ENCODE peak calls at places on chromosome 17, in eight cellular contexts. One of them, this sample, is unnamed.

GRCh38 chr17:38510424-38511125 is 82.3 kb downstream of the ARHGAP23 start:
- DNase-seq in gastrocnemius medialis: no peak
- DNase-seq in fibroblast of lung: peak
- DNase-seq in mammary epithelial cell: no peak
- DNase-seq in MM.1S: no peak
- DNase-seq in heart right ventricle: no peak
- DNase-seq in left lung: peak
- DNase-seq in ascending aorta: no peak
- DNase-seq in this sample: no peak

GRCh38 chr17:35315283-35315682 is 58.1 kb downstream of the SLFN11 start:
- DNase-seq in mammary epithelial cell: peak
- DNase-seq in fibroblast of lung: peak
- DNase-seq in left lung: no peak
- DNase-seq in ascending aorta: peak
- DNase-seq in gastrocnemius medialis: peak
- DNase-seq in heart right ventricle: peak
- DNase-seq in MM.1S: no peak
- DNase-seq in this sample: peak

GRCh38 chr17:66405836-66406679 is 103.6 kb downstream of the PRKCA start:
- DNase-seq in ascending aorta: no peak
- DNase-seq in gastrocnemius medialis: no peak
- DNase-seq in left lung: no peak
- DNase-seq in MM.1S: no peak
- DNase-seq in fibroblast of lung: peak
- DNase-seq in mammary epithelial cell: no peak
- DNase-seq in heart right ventricle: no peak
- DNase-seq in this sample: peak

GRCh38 chr17:7786866-7787265 is 47.2 kb upstream of the KDM6B start:
- DNase-seq in MM.1S: no peak
- DNase-seq in gastrocnemius medialis: no peak
- DNase-seq in mammary epithelial cell: peak
- DNase-seq in fibroblast of lung: no peak
- DNase-seq in left lung: no peak
- DNase-seq in ascending aorta: no peak
- DNase-seq in heart right ventricle: no peak
- DNase-seq in this sample: no peak

GRCh38 chr17:58710948-58711552 is 18.6 kb downstream of the RAD51C start:
- DNase-seq in mammary epithelial cell: peak
- DNase-seq in gastrocnemius medialis: no peak
- DNase-seq in left lung: no peak
- DNase-seq in ascending aorta: no peak
- DNase-seq in fibroblast of lung: peak
- DNase-seq in MM.1S: peak
- DNase-seq in heart right ventricle: peak
- DNase-seq in this sample: peak

GRCh38 chr17:49050611-49051010 is 53.4 kb downstream of the IGF2BP1 start:
- DNase-seq in heart right ventricle: no peak
- DNase-seq in mammary epithelial cell: no peak
- DNase-seq in gastrocnemius medialis: no peak
- DNase-seq in ascending aorta: no peak
- DNase-seq in left lung: no peak
- DNase-seq in MM.1S: no peak
- DNase-seq in fibroblast of lung: no peak
- DNase-seq in this sample: no peak

GRCh38 chr17:45785373-45786193 is 1.5 kb downstream of the CRHR1 start:
- DNase-seq in heart right ventricle: no peak
- DNase-seq in gastrocnemius medialis: no peak
- DNase-seq in ascending aorta: no peak
- DNase-seq in mammary epithelial cell: no peak
- DNase-seq in left lung: no peak
- DNase-seq in fibroblast of lung: no peak
- DNase-seq in MM.1S: no peak
- DNase-seq in this sample: no peak

GRCh38 chr17:27504188-27504995 is 48.1 kb downstream of the KSR1 start:
- DNase-seq in MM.1S: no peak
- DNase-seq in ascending aorta: no peak
- DNase-seq in left lung: no peak
- DNase-seq in fibroblast of lung: no peak
- DNase-seq in heart right ventricle: no peak
- DNase-seq in mammary epithelial cell: no peak
- DNase-seq in gastrocnemius medialis: no peak
- DNase-seq in this sample: no peak

GRCh38 chr17:64036198-64036922 is 15.9 kb upstream of the ICAM2 start:
- DNase-seq in left lung: no peak
- DNase-seq in fibroblast of lung: no peak
- DNase-seq in MM.1S: no peak
- DNase-seq in mammary epithelial cell: no peak
- DNase-seq in ascending aorta: peak
- DNase-seq in heart right ventricle: no peak
- DNase-seq in gastrocnemius medialis: no peak
- DNase-seq in this sample: no peak
- TF ChIP-seq CTCF in left lung: no peak
- TF ChIP-seq CTCF in fibroblast of lung: peak
- TF ChIP-seq CTCF in MM.1S: no peak
- TF ChIP-seq CTCF in mammary epithelial cell: peak
- TF ChIP-seq CTCF in ascending aorta: no peak
- TF ChIP-seq CTCF in heart right ventricle: no peak
- TF ChIP-seq CTCF in gastrocnemius medialis: no peak
- TF ChIP-seq CTCF in this sample: peak

GRCh38 chr17:75511610-75512575 is 3.4 kb downstream of the CASKIN2 start:
- DNase-seq in ascending aorta: no peak
- DNase-seq in heart right ventricle: peak
- DNase-seq in left lung: peak
- DNase-seq in fibroblast of lung: peak
- DNase-seq in mammary epithelial cell: no peak
- DNase-seq in gastrocnemius medialis: no peak
- DNase-seq in MM.1S: no peak
- DNase-seq in this sample: no peak
- H3K4me3 ChIP-seq in ascending aorta: no peak
- H3K4me3 ChIP-seq in heart right ventricle: peak
- H3K4me3 ChIP-seq in left lung: no peak
- H3K4me3 ChIP-seq in fibroblast of lung: no peak
- H3K4me3 ChIP-seq in mammary epithelial cell: no peak
- H3K4me3 ChIP-seq in gastrocnemius medialis: peak
- H3K4me3 ChIP-seq in MM.1S: no peak
- H3K4me3 ChIP-seq in this sample: no peak

GRCh38 chr17:29565643-29566472 is 979 bp downstream of the ABHD15 start:
- DNase-seq in gastrocnemius medialis: no peak
- DNase-seq in ascending aorta: no peak
- DNase-seq in MM.1S: peak
- DNase-seq in left lung: peak
- DNase-seq in heart right ventricle: peak
- DNase-seq in mammary epithelial cell: no peak
- DNase-seq in fibroblast of lung: no peak
- DNase-seq in this sample: no peak
- TF ChIP-seq CTCF in gastrocnemius medialis: no peak
- TF ChIP-seq CTCF in ascending aorta: no peak
- TF ChIP-seq CTCF in MM.1S: peak
- TF ChIP-seq CTCF in left lung: no peak
- TF ChIP-seq CTCF in heart right ventricle: no peak
- TF ChIP-seq CTCF in mammary epithelial cell: no peak
- TF ChIP-seq CTCF in fibroblast of lung: no peak
- TF ChIP-seq CTCF in this sample: peak

GRCh38 chr17:29713626-29714025 is 90.9 kb upstream of the CORO6 start:
- DNase-seq in ascending aorta: no peak
- DNase-seq in MM.1S: no peak
- DNase-seq in fibroblast of lung: no peak
- DNase-seq in gastrocnemius medialis: no peak
- DNase-seq in heart right ventricle: no peak
- DNase-seq in mammary epithelial cell: no peak
- DNase-seq in left lung: no peak
- DNase-seq in this sample: no peak
- H3K4me3 ChIP-seq in ascending aorta: no peak
- H3K4me3 ChIP-seq in MM.1S: no peak
- H3K4me3 ChIP-seq in fibroblast of lung: no peak
- H3K4me3 ChIP-seq in gastrocnemius medialis: no peak
- H3K4me3 ChIP-seq in heart right ventricle: no peak
- H3K4me3 ChIP-seq in mammary epithelial cell: no peak
- H3K4me3 ChIP-seq in left lung: no peak
- H3K4me3 ChIP-seq in this sample: no peak

GRCh38 chr17:17433260-17433659 is 43.5 kb upstream of the MED9 start:
- DNase-seq in ascending aorta: no peak
- DNase-seq in mammary epithelial cell: no peak
- DNase-seq in MM.1S: no peak
- DNase-seq in heart right ventricle: no peak
- DNase-seq in gastrocnemius medialis: no peak
- DNase-seq in fibroblast of lung: peak
- DNase-seq in left lung: no peak
- DNase-seq in this sample: peak
- TF ChIP-seq CTCF in ascending aorta: no peak
- TF ChIP-seq CTCF in mammary epithelial cell: no peak
- TF ChIP-seq CTCF in MM.1S: no peak
- TF ChIP-seq CTCF in heart right ventricle: no peak
- TF ChIP-seq CTCF in gastrocnemius medialis: no peak
- TF ChIP-seq CTCF in fibroblast of lung: no peak
- TF ChIP-seq CTCF in left lung: no peak
- TF ChIP-seq CTCF in this sample: no peak

DNA sequence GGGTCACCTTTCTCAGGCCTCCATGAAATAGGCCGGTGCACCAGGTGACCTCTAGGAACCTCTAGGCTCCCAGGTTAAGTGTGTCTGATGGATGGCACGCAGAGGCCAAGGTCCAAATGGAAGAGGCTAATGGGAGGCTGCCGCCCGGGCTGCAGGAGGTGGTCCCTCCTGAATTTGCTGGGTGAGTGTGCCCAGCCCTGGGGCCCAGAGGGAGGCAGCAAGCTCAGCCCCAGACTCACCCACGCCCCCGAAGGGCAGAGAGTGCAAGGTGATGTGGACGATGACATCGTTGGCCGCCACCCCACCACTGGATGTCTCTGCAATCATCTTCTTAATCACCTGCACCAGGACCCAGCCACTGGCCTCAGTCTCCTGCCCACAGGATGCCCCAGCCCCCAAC is 9.3 kb downstream of the ALDH3A1 start:
- DNase-seq in fibroblast of lung: no peak
- DNase-seq in heart right ventricle: no peak
- DNase-seq in ascending aorta: no peak
- DNase-seq in mammary epithelial cell: no peak
- DNase-seq in left lung: no peak
- DNase-seq in gastrocnemius medialis: no peak
- DNase-seq in MM.1S: no peak
- DNase-seq in this sample: no peak
- H3K4me3 ChIP-seq in fibroblast of lung: no peak
- H3K4me3 ChIP-seq in heart right ventricle: no peak
- H3K4me3 ChIP-seq in ascending aorta: no peak
- H3K4me3 ChIP-seq in mammary epithelial cell: no peak
- H3K4me3 ChIP-seq in left lung: no peak
- H3K4me3 ChIP-seq in gastrocnemius medialis: no peak
- H3K4me3 ChIP-seq in MM.1S: no peak
- H3K4me3 ChIP-seq in this sample: no peak